ENCODE peak calls at places on chromosomes 1 and 21, in four cellular contexts. B is esophagus muscularis mucosa, X is transverse colon, D is sigmoid colon. M is an unnamed sample.

GRCh38 chr1:231934797-231935196 is 308.2 kb downstream of the DISC1 start:
- DNase-seq in B (no peak), X (no peak), D (no peak), M (no peak)

GRCh38 chr1:24020032-24020431 is 39.9 kb upstream of the SRSF10 start:
- DNase-seq in B (no peak), X (no peak), D (peak), M (no peak)

GRCh38 chr1:85259866-85260345 is 444 bp upstream of the C1orf52 start:
- DNase-seq in B (no peak), X (no peak), D (peak), M (no peak)

GRCh38 chr1:94039871-94040569 is 80.9 kb downstream of the ABCA4 start:
- DNase-seq in B (no peak), X (no peak), D (peak), M (no peak)

GRCh38 chr1:184821658-184822057 is 67.0 kb upstream of the EDEM3 start:
- DNase-seq in B (no peak), X (no peak), D (no peak), M (no peak)

GRCh38 chr1:4595341-4596225 is 58.8 kb upstream of the AJAP1 start:
- DNase-seq in B (no peak), X (no peak), D (no peak), M (peak)

GRCh38 chr1:23601104-23601967 is 42.0 kb upstream of the ID3 start:
- DNase-seq in B (no peak), X (no peak), D (no peak), M (no peak)

GRCh38 chr1:37851782-37852210 is 7.6 kb downstream of the MTF1 start:
- DNase-seq in B (no peak), X (no peak), D (no peak), M (no peak)

GRCh38 chr21:15592271-15592860 is 137.4 kb upstream of the USP25 start:
- DNase-seq in B (no peak), X (no peak), D (no peak), M (no peak)

GRCh38 chr1:156154317-156154749 is 948 bp downstream of the SEMA4A start:
- DNase-seq in B (no peak), X (peak), D (no peak), M (peak)

GRCh38 chr1:107195476-107195875 is 54.6 kb downstream of the NTNG1 start:
- DNase-seq in B (no peak), X (no peak), D (no peak), M (no peak)

GRCh38 chr1:168609133-168609715 is 32.8 kb downstream of the XCL1 start:
- DNase-seq in B (peak), X (no peak), D (peak), M (no peak)

GRCh38 chr21:32535616-32536015 is 49.7 kb downstream of the TCP10L start:
- DNase-seq in B (no peak), X (no peak), D (no peak), M (no peak)

GRCh38 chr1:216071227-216071626 is 352.0 kb downstream of the USH2A start:
- DNase-seq in B (no peak), X (no peak), D (no peak), M (no peak)

GRCh38 chr1:226702957-226703831 is 35.9 kb downstream of the ITPKB start:
- DNase-seq in B (no peak), X (peak), D (peak), M (peak)

GRCh38 chr1:116971965-116972675 is 29.4 kb upstream of the CD101 start:
- DNase-seq in B (peak), X (no peak), D (no peak), M (no peak)

GRCh38 chr1:198880818-198881597 is 242.2 kb downstream of the PTPRC start:
- DNase-seq in B (no peak), X (no peak), D (no peak), M (no peak)

GRCh38 chr1:224534731-224535130 is 81.4 kb upstream of the CNIH3 start:
- DNase-seq in B (peak), X (no peak), D (no peak), M (no peak)

GRCh38 chr1:8731162-8731561 is 86.3 kb downstream of the RERE start:
- DNase-seq in B (no peak), X (no peak), D (no peak), M (no peak)

GRCh38 chr1:201500670-201501120 is 6.2 kb downstream of the CSRP1 start:
- DNase-seq in B (no peak), X (no peak), D (peak), M (no peak)

GRCh38 chr1:180674603-180675530 is 43.0 kb downstream of the XPR1 start:
- DNase-seq in B (no peak), X (no peak), D (no peak), M (no peak)

GRCh38 chr1:174052621-174053020 is 30.5 kb upstream of the RC3H1 start:
- DNase-seq in B (no peak), X (no peak), D (no peak), M (no peak)

GRCh38 chr21:16634522-16634914 is 878.3 kb upstream of the CXADR start:
- DNase-seq in B (no peak), X (no peak), D (no peak), M (no peak)

GRCh38 chr1:78641558-78641957 is 8.1 kb upstream of the IFI44 start:
- DNase-seq in B (no peak), X (no peak), D (no peak), M (no peak)

GRCh38 chr1:164184273-164184672 is 374.7 kb upstream of the PBX1 start:
- DNase-seq in B (no peak), X (peak), D (no peak), M (no peak)

GRCh38 chr1:97094257-97094972 is 372.8 kb downstream of the PTBP2 start:
- DNase-seq in B (no peak), X (no peak), D (no peak), M (no peak)
- TF ChIP-seq EP300 in B (no peak), X (no peak), D (no peak), M (no peak)

DNA sequence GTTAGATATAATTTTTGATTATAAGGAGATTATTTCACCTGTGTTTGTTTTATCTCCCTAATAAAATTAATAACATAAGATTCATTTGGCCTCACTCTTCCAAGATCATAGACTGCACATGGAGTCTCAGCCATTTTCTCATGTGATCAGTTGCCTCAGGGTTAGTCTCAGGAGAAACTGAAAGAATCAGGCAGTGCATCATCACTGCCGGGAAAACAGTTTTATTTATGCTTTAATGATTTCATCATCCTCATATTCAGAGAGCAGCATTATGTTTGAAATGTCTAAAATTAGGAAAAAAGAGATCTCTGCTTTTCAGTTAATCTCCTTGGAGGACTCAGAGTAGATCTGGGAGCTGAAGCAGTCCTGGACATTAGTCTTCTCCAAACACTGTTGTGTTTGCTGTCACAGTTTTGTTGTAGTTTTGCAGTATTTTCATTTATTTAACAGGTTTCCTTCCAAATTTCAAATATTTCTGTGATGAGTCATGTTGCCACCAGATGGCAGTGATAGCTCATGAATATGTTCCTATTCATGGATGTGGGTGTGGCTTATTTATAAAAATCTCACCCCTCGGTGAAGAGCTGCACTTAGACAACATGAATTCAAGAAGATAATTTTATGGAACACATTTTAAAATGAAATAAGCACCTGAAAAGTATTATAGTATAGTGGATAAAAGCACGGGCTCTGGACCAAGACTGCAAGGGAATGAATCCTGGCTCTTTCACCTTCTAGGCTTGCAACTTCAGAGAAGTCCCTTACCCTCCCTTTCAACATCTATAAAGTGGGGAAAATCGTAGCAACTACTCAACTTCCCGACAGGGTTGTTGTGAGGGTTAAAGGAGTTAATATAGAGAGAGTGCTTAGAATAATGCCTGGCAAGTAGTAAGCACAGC is 31.2 kb downstream of the CHD1L start:
- DNase-seq in B (no peak), X (no peak), D (no peak), M (no peak)
- H3K27ac ChIP-seq in B (no peak), X (peak), D (peak), M (peak)

GRCh38 chr21:44428281-44428942 is 26.9 kb upstream of the LRRC3 start:
- DNase-seq in B (no peak), X (peak), D (peak), M (peak)
- TF ChIP-seq POLR2AphosphoS5 in B (no peak), X (no peak), D (no peak), M (no peak)

GRCh38 chr1:109281680-109282496 is 1.1 kb downstream of the PSRC1 start:
- DNase-seq in B (no peak), X (no peak), D (no peak), M (no peak)

GRCh38 chr1:109277434-109278204 is 5.3 kb downstream of the PSRC1 start:
- DNase-seq in B (peak), X (peak), D (peak), M (peak)

GRCh38 chr1:109280768-109281356 is 2.1 kb downstream of the PSRC1 start:
- DNase-seq in B (no peak), X (no peak), D (no peak), M (no peak)

GRCh38 chr1:109282497-109282951 is 421 bp downstream of the PSRC1 start:
- DNase-seq in B (no peak), X (no peak), D (no peak), M (no peak)

DNA sequence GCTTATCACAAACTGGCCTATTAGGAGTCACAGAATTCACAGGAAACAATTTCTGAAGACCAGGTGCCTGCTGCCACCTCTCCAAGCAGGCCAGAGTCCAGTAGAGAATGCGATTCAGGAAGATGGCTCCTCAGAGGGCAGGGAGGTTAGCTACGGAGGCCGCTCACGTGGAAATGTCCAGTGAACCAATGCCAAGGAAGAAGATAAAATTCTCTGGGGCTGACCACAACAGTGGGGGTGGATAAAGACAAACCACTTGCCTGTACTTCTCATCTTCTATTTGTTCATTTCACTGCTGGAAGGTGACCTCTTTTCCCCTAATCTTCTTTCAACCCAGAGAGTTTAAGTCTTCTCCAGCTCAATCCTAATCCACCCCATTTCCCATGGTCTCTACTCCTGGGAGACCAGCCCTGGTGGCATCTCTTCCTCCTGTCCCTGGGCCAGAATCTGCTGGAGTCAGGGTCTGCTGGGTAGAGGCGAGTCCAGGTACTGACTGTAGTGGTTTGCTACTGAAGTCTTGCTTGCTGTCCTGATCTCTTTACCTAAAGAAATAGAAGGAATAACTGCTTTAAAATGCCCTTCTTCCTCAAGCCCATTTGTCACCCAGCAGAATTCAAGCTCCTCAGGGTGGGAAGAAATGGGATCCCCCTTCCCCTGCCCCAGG is 3.2 kb downstream of the PSRC1 start:
- DNase-seq in B (no peak), X (no peak), D (no peak), M (no peak)
- TF ChIP-seq EP300 in B (no peak), X (no peak), D (no peak), M (no peak)

DNA sequence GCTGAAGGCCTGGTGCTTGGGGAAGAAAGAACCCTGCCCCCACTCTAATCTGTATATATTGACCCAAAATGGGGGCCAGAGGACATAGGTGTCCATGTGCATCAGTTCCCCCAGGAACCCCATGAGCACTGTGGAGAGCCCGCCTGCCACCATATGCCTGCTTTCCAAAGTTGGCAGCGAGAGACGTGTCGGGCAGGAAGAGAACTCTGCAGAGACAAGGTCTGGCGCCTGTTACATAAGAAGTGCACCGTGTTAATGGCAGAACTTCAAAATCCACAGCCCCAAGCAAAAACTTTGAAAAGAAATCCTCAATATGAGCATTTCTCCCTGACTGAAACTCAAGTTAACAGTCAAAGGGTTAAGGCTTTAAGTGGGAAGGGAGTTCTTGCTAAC is 8.0 kb downstream of the CTNNBIP1 start:
- DNase-seq in B (no peak), X (no peak), D (no peak), M (no peak)
- H3K27ac ChIP-seq in B (no peak), X (peak), D (no peak), M (peak)

GRCh38 chr1:26784023-26784871 is 3.5 kb upstream of the PIGV start:
- DNase-seq in B (no peak), X (peak), D (peak), M (peak)
- TF ChIP-seq POLR2AphosphoS5 in B (peak), X (no peak), D (peak), M (peak)

M was measured in stomach.